ENCODE peak calls at places on chromosomes 13 and 19, in eight cellular contexts. One of them, this sample, is unnamed.

GRCh38 chr13:48580185-48580803 is 47.4 kb upstream of the RCBTB2 start:
- DNase-seq in GM23338: peak; percentile 84
- DNase-seq in PC-3: peak; percentile 80
- DNase-seq in stomach: peak; percentile 85
- DNase-seq in astrocyte: no peak
- DNase-seq in CD8-positive, alpha-beta T cell: peak; percentile 81
- DNase-seq in endodermal cell: peak; percentile 91
- DNase-seq in ovary: peak; percentile 66
- DNase-seq in this sample: no peak

GRCh38 chr13:113774177-113775107 is 15.4 kb downstream of the TMEM255B start:
- DNase-seq in GM23338: no peak
- DNase-seq in PC-3: peak; percentile 81
- DNase-seq in stomach: peak; percentile 15
- DNase-seq in astrocyte: peak; percentile 22
- DNase-seq in CD8-positive, alpha-beta T cell: no peak
- DNase-seq in endodermal cell: no peak
- DNase-seq in ovary: no peak
- DNase-seq in this sample: no peak

GRCh38 chr19:10292789-10293636 is 3.3 kb downstream of the ICAM5 start:
- DNase-seq in GM23338: peak; percentile 65
- DNase-seq in PC-3: peak; percentile 32
- DNase-seq in stomach: no peak
- DNase-seq in astrocyte: no peak
- DNase-seq in CD8-positive, alpha-beta T cell: no peak
- DNase-seq in endodermal cell: no peak
- DNase-seq in ovary: no peak
- DNase-seq in this sample: no peak

GRCh38 chr13:46296465-46296822 is 84.7 kb downstream of the LRRC63 start:
- DNase-seq in GM23338: no peak
- DNase-seq in PC-3: no peak
- DNase-seq in stomach: no peak
- DNase-seq in astrocyte: no peak
- DNase-seq in CD8-positive, alpha-beta T cell: no peak
- DNase-seq in endodermal cell: no peak
- DNase-seq in ovary: no peak
- DNase-seq in this sample: no peak

GRCh38 chr19:944663-945241 is 18.9 kb downstream of the ARID3A start:
- DNase-seq in GM23338: no peak
- DNase-seq in PC-3: no peak
- DNase-seq in stomach: no peak
- DNase-seq in astrocyte: no peak
- DNase-seq in CD8-positive, alpha-beta T cell: no peak
- DNase-seq in endodermal cell: no peak
- DNase-seq in ovary: no peak
- DNase-seq in this sample: no peak

GRCh38 chr19:39031368-39032163 is 783 bp downstream of the FBXO27 start:
- DNase-seq in GM23338: peak; percentile 99
- DNase-seq in PC-3: peak; percentile 84
- DNase-seq in stomach: peak; percentile 98
- DNase-seq in astrocyte: peak; percentile 63
- DNase-seq in CD8-positive, alpha-beta T cell: peak; percentile 72
- DNase-seq in endodermal cell: peak; percentile 100
- DNase-seq in ovary: peak; percentile 92
- DNase-seq in this sample: peak; percentile 86

GRCh38 chr13:30107536-30108136 is 199.7 kb downstream of the KATNAL1 start:
- DNase-seq in GM23338: no peak
- DNase-seq in PC-3: peak; percentile 55
- DNase-seq in stomach: peak; percentile 37
- DNase-seq in astrocyte: no peak
- DNase-seq in CD8-positive, alpha-beta T cell: no peak
- DNase-seq in endodermal cell: no peak
- DNase-seq in ovary: no peak
- DNase-seq in this sample: no peak

GRCh38 chr13:48236528-48237353 is 3.7 kb downstream of the ITM2B start:
- DNase-seq in GM23338: no peak
- DNase-seq in PC-3: no peak
- DNase-seq in stomach: no peak
- DNase-seq in astrocyte: no peak
- DNase-seq in CD8-positive, alpha-beta T cell: no peak
- DNase-seq in endodermal cell: no peak
- DNase-seq in ovary: no peak
- DNase-seq in this sample: no peak

GRCh38 chr13:77022341-77022740 is 4.6 kb downstream of the FBXL3 start:
- DNase-seq in GM23338: no peak
- DNase-seq in PC-3: no peak
- DNase-seq in stomach: no peak
- DNase-seq in astrocyte: no peak
- DNase-seq in CD8-positive, alpha-beta T cell: no peak
- DNase-seq in endodermal cell: no peak
- DNase-seq in ovary: no peak
- DNase-seq in this sample: no peak

GRCh38 chr19:29505034-29505824 is 20.6 kb upstream of the VSTM2B start:
- DNase-seq in GM23338: no peak
- DNase-seq in PC-3: no peak
- DNase-seq in stomach: no peak
- DNase-seq in astrocyte: no peak
- DNase-seq in CD8-positive, alpha-beta T cell: no peak
- DNase-seq in endodermal cell: no peak
- DNase-seq in ovary: no peak
- DNase-seq in this sample: no peak

DNA sequence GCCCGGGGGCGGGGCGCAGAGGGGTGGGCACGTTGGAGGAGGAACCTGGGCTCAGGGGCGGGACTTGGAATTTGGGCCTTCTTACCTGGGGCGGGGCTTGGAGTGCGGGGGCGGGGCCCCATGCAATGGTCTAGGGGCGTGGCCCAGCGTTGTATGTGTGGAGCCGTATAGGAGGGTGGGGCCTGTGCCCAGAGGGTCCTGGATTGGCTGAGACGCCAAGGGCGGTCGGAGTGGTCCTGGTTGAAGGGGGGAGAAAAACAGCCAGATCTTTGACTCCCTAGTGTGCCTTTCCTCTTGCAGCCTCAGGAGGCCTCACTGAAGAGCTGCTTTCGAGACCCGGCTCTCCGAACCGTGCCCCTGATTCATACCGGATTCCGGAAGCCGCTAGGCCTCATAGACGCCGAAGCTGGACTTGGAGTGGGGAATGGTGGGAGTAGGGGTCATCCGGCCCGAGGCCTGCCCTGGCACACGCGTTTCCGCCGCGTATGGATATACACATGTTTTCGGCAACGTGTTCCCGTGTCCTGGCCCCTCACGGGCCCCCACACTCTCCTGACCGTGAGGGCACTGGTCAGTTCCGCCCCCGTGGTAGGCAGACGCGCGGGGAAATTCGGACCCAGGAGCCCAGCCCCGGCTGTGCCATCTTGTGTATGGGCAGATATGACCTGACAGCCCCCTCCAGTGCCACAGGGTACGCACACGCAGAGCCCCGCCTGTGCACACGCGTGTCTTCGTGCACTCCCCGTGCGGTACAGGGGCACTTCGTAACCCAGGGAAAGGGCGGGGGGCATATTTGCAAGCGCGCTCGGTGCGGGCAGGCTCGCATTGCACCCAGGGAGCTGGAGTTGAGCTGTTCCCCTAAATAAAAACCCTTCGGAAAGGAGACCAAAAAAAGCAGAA is 661 bp upstream of the PRR12 start:
- DNase-seq in GM23338: peak; percentile 100
- DNase-seq in PC-3: peak; percentile 99
- DNase-seq in stomach: peak; percentile 99
- DNase-seq in astrocyte: peak; percentile 91
- DNase-seq in CD8-positive, alpha-beta T cell: peak; percentile 94
- DNase-seq in endodermal cell: peak; percentile 100
- DNase-seq in ovary: peak; percentile 90
- DNase-seq in this sample: peak; percentile 97
- TF ChIP-seq CTCF in GM23338: no peak
- TF ChIP-seq CTCF in PC-3: no peak
- TF ChIP-seq CTCF in stomach: no peak
- TF ChIP-seq CTCF in astrocyte: no peak
- TF ChIP-seq CTCF in CD8-positive, alpha-beta T cell: peak; percentile 29
- TF ChIP-seq CTCF in endodermal cell: peak; percentile 25
- TF ChIP-seq CTCF in ovary: no peak
- TF ChIP-seq CTCF in this sample: no peak

DNA sequence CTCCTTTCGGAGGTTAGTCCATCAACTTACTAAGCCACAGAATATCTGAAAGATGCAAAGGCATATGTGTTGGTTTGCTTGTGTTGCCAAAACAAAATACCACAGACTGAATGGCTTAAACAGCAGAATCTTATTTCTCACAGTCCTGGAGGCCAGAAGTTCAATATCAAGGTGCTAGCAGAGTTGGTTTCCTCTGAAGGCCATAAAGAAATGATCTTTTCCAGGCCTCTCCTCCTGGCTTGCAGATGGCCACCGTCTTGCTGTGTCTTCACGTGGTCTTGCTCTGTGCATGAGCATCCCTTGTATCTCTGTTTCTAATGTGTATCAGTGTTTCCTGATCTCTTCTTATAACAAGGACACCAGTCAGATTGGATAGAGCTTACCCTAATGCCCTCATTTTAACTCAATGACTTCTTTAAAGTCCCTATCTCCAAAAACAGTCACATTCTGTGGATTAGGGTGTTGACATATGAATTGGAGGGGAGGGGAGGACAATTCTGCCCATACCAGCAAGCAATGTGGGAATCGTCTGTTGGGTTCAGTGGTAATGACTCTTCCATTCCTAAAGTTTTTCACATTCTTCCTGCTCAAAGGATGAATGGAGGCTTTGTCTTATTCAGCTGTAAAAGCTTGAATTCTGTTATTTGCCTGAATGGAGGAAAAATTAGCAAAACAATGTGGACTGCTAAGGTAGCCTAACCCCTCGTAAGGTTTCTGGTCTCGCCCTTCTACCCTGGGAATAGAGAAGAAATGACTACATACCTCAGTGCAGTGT is 715.7 kb downstream of the DIAPH3 start:
- DNase-seq in GM23338: peak; percentile 98
- DNase-seq in PC-3: no peak
- DNase-seq in stomach: no peak
- DNase-seq in astrocyte: peak; percentile 93
- DNase-seq in CD8-positive, alpha-beta T cell: no peak
- DNase-seq in endodermal cell: peak; percentile 70
- DNase-seq in ovary: no peak
- DNase-seq in this sample: no peak
- H3K4me1 ChIP-seq in GM23338: peaks cover 46% of the 10 kb centered on the region
- H3K4me1 ChIP-seq in PC-3: no peaks in the 10 kb centered on the region
- H3K4me1 ChIP-seq in stomach: no peaks in the 10 kb centered on the region
- H3K4me1 ChIP-seq in astrocyte: peaks cover 16% of the 10 kb centered on the region
- H3K4me1 ChIP-seq in CD8-positive, alpha-beta T cell: no peaks in the 10 kb centered on the region
- H3K4me1 ChIP-seq in endodermal cell: peaks cover 22% of the 10 kb centered on the region
- H3K4me1 ChIP-seq in ovary: no peaks in the 10 kb centered on the region
- H3K4me1 ChIP-seq in this sample: no peaks in the 10 kb centered on the region

DNA sequence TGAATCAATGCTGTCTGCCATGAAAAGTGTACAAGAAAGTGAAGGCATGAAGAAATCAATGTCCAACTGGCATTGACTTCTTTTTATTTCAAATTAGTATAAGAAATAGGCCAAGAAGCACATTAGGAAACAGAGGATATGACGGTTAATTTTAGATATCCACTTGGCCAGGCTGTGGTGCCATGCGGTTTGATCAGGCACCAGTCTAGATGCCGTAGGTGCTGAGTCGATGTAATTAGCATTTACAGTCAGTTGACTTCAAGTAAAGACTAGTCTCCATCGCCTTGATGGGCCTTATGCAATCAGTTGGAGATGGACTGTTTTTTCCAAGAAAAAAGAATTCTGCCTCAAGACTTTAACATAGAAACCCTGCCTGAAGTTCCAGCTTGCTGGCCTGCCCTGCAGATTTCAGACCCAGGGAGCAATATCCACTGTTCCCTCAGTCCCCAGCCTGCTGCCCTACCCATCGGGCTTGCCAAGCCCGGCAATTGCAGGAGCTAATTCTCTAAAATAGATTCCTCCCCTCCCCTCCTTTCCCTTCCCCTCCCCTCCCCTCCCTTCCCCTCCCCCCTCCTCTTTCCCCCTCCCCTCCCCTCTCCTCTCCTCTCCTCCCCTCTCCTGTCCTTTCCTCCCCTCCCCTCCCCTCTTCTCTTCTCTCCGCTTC is 120.6 kb upstream of the PEG3 start:
- DNase-seq in GM23338: no peak
- DNase-seq in PC-3: no peak
- DNase-seq in stomach: no peak
- DNase-seq in astrocyte: no peak
- DNase-seq in CD8-positive, alpha-beta T cell: no peak
- DNase-seq in endodermal cell: no peak
- DNase-seq in ovary: no peak
- DNase-seq in this sample: no peak
- TF ChIP-seq CTCF in GM23338: no peak
- TF ChIP-seq CTCF in PC-3: no peak
- TF ChIP-seq CTCF in stomach: no peak
- TF ChIP-seq CTCF in astrocyte: no peak
- TF ChIP-seq CTCF in CD8-positive, alpha-beta T cell: no peak
- TF ChIP-seq CTCF in endodermal cell: no peak
- TF ChIP-seq CTCF in ovary: no peak
- TF ChIP-seq CTCF in this sample: no peak

DNA sequence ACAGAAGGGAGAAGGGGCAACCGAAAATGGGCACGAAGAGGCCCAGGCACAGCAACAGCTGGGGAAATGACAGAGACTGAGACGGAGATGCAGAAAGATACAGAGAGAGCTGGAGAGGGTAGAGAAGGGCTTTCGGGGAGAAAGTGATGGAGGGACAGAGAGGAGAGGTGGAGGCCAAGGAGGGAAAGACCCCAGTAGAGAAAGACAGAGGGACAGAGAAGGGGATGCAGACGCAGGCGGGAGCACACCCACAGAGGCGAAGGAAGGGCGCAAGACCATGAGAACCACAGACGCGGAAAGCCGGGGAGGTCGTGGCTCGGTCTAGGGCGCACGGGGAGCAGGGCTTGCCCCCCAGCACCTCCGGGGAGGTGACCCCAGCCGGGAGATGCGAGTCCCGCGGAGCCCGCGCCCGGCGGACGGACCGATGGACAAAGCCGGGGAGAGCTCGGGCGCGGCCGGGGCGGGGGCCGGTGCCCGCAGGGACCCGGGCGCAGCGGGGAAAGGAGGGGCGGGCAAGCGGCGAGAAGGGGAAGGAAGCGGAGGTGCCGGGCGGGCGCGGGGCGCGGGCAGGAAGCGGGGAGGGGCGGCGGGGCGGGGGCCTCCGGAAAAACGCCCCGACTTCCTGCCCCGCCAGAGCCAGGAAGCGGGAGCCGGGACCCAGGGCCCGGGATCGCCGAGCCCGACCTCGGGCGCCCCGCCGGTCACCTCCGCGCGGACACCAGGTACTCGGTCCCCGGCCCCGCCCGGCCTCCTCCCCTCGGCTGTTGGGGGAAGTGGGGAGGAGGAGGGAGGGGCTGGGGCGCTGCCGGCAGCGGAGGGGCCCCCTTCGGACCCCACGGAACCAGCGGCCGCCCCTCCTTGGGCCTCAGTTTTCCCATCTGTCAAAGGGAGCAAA is at the start of gene ARHGEF1:
- DNase-seq in GM23338: peak; percentile 62
- DNase-seq in PC-3: peak; percentile 35
- DNase-seq in stomach: peak; percentile 62
- DNase-seq in astrocyte: no peak
- DNase-seq in CD8-positive, alpha-beta T cell: peak; percentile 68
- DNase-seq in endodermal cell: peak; percentile 73
- DNase-seq in ovary: peak; percentile 49
- DNase-seq in this sample: no peak
- H3K4me1 ChIP-seq in GM23338: peaks cover 28% of the 10 kb centered on the region
- H3K4me1 ChIP-seq in PC-3: peaks cover 26% of the 10 kb centered on the region
- H3K4me1 ChIP-seq in stomach: peaks cover 30% of the 10 kb centered on the region
- H3K4me1 ChIP-seq in astrocyte: peaks cover 24% of the 10 kb centered on the region
- H3K4me1 ChIP-seq in CD8-positive, alpha-beta T cell: peaks cover 50% of the 10 kb centered on the region
- H3K4me1 ChIP-seq in endodermal cell: no peaks in the 10 kb centered on the region
- H3K4me1 ChIP-seq in ovary: peaks cover 6% of the 10 kb centered on the region
- H3K4me1 ChIP-seq in this sample: peaks cover 12% of the 10 kb centered on the region

This sample was measured in ascending aorta.